ENCODE peak calls at places on chromosomes 5 and 9, in four cellular contexts. S, C, Q and O are unnamed samples.
A peak's percentile ranks its signal among the peaks of the same experiment; 100 is the strongest.

GRCh38 chr5:141881886-141882285 is 3.7 kb upstream of the PCDH1 start:
- DNase-seq in S (no peak), C (no peak), Q (no peak), O (peak; percentile 73)

GRCh38 chr9:89730715-89731114 is 125.9 kb downstream of the GADD45G start:
- DNase-seq in S (no peak), C (no peak), Q (no peak), O (peak; percentile 20)

GRCh38 chr9:121529237-121529987 is 29.8 kb upstream of the GGTA1 start:
- DNase-seq in S (peak; percentile 90), C (peak; percentile 16), Q (no peak), O (no peak)

GRCh38 chr9:133170716-133171115 is 7.0 kb upstream of the GBGT1 start:
- DNase-seq in S (no peak), C (no peak), Q (no peak), O (no peak)

GRCh38 chr5:88172847-88173758 is 95.5 kb downstream of the TMEM161B start:
- DNase-seq in S (no peak), C (no peak), Q (no peak), O (peak; percentile 57)

GRCh38 chr5:7397005-7397546 is 1.1 kb downstream of the ADCY2 start:
- DNase-seq in S (peak; percentile 2), C (no peak), Q (no peak), O (no peak)

GRCh38 chr5:116492016-116492623 is 82.5 kb downstream of the SEMA6A start:
- DNase-seq in S (peak; percentile 95), C (peak; percentile 67), Q (no peak), O (no peak)

GRCh38 chr9:107782789-107783188 is 293.2 kb upstream of the KLF4 start:
- DNase-seq in S (no peak), C (no peak), Q (no peak), O (no peak)

GRCh38 chr5:108798866-108799265 is 51.2 kb downstream of the FER start:
- DNase-seq in S (peak; percentile 15), C (no peak), Q (no peak), O (no peak)